ENCODE peak calls at places on chromosomes 2 and 18, in eight cellular contexts. T is stromal cell of bone marrow; S is naive thymus-derived CD8-positive, alpha-beta T cell; X is GM13977; F is RPMI7951; L is H54; H is AG04449; R is heart left ventricle. O is an unnamed sample.

GRCh38 chr2:32832821-32833220 is 113.9 kb upstream of the LTBP1 start:
- DNase-seq in S (no peak), F (peak), L (no peak), T (no peak), R (no peak), H (peak), X (no peak), O (peak)

GRCh38 chr2:172344159-172344558 is 83.2 kb upstream of the ITGA6 start:
- DNase-seq in F (no peak), H (no peak), R (no peak), S (no peak), T (no peak), X (no peak), L (no peak), O (no peak)

GRCh38 chr2:16316456-16317210 is 349.0 kb downstream of the CYRIA start:
- DNase-seq in R (no peak), L (no peak), F (no peak), X (no peak), T (no peak), S (no peak), H (no peak), O (no peak)

GRCh38 chr2:227370791-227371312 is 8.3 kb downstream of the TM4SF20 start:
- DNase-seq in H (no peak), L (no peak), R (peak), S (no peak), T (peak), F (peak), X (no peak), O (no peak)

GRCh38 chr2:9539530-9539929 is 16.1 kb downstream of the ADAM17 start:
- DNase-seq in S (no peak), H (no peak), T (peak), X (no peak), R (no peak), F (no peak), L (no peak), O (no peak)

GRCh38 chr18:34511879-34512278 is 198.2 kb upstream of the DTNA start:
- DNase-seq in S (no peak), R (no peak), T (no peak), L (no peak), X (no peak), H (no peak), F (no peak), O (no peak)

GRCh38 chr2:42047488-42048317 is at the start of gene PKDCC:
- DNase-seq in H (no peak), X (peak), L (peak), S (no peak), R (peak), F (peak), T (peak), O (no peak)

GRCh38 chr2:5365871-5366461 is 326.2 kb upstream of the SOX11 start:
- DNase-seq in X (peak), S (no peak), F (peak), L (peak), H (no peak), R (peak), T (peak), O (no peak)

GRCh38 chr2:207528980-207529329 is 807 bp upstream of the CREB1 start:
- DNase-seq in T (no peak), L (peak), S (peak), H (no peak), R (peak), F (peak), X (peak), O (no peak)

GRCh38 chr2:161150704-161151103 is 9.5 kb upstream of the TANK start:
- DNase-seq in S (no peak), R (no peak), X (no peak), T (no peak), L (no peak), H (no peak), F (no peak), O (no peak)

GRCh38 chr2:116669782-116670181 is 1144.7 kb upstream of the DDX18 start:
- DNase-seq in T (no peak), F (no peak), X (no peak), S (no peak), L (no peak), R (no peak), H (no peak), O (no peak)

GRCh38 chr2:19541884-19542283 is 183.5 kb upstream of the OSR1 start:
- DNase-seq in S (no peak), F (no peak), H (no peak), X (no peak), R (no peak), T (no peak), L (no peak), O (no peak)

GRCh38 chr2:206127656-206128055 is 31.6 kb downstream of the NDUFS1 start:
- DNase-seq in L (no peak), H (no peak), F (no peak), X (no peak), R (no peak), T (no peak), S (no peak), O (no peak)

GRCh38 chr2:159290289-159290907 is 3.9 kb upstream of the WDSUB1 start:
- DNase-seq in L (peak), X (no peak), H (peak), R (no peak), S (peak), F (peak), T (peak), O (no peak)

GRCh38 chr2:227595797-227596196 is 2.9 kb upstream of the SCYGR2 start:
- DNase-seq in L (no peak), F (no peak), H (no peak), X (no peak), T (no peak), S (no peak), R (no peak), O (no peak)

GRCh38 chr2:11572996-11573395 is 39.2 kb downstream of the GREB1 start:
- DNase-seq in L (no peak), R (no peak), T (no peak), S (no peak), F (no peak), X (no peak), H (no peak), O (no peak)

GRCh38 chr2:19801367-19802087 is 100.3 kb downstream of the TTC32 start:
- DNase-seq in F (peak), H (peak), S (no peak), T (peak), R (peak), L (peak), X (no peak), O (peak)